ENCODE peak calls at places on chromosomes 16 and 17, in five cellular contexts. V is cardiac muscle cell, G is HCT116, S is psoas muscle, K is ascending aorta. F is an unnamed sample. For H3K4me1, the result is how much of the 10 kb centered on the place peaks cover.

GRCh38 chr17:65855245-65855644 is 293.8 kb upstream of the AXIN2 start:
- DNase-seq in V (peak), K (no peak), S (no peak), G (peak), F (no peak)

GRCh38 chr17:44970136-44970737 is 2.1 kb upstream of the C1QL1 start:
- DNase-seq in S (no peak), V (peak), K (no peak), G (no peak), F (peak)

GRCh38 chr17:43456661-43457361 is 27.0 kb upstream of the DHX8 start:
- DNase-seq in V (peak), K (no peak), S (peak), G (no peak), F (no peak)

GRCh38 chr16:81888520-81889394 is 109.7 kb downstream of the PLCG2 start:
- DNase-seq in V (peak), K (no peak), G (no peak), S (no peak), F (no peak)

GRCh38 chr17:75832652-75833400 is 11.4 kb downstream of the UNC13D start:
- DNase-seq in S (no peak), K (no peak), G (no peak), V (no peak), F (no peak)

GRCh38 chr16:3638916-3639644 is 15.4 kb upstream of the DNASE1 start:
- DNase-seq in G (no peak), V (no peak), K (peak), S (no peak), F (no peak)

GRCh38 chr17:2266045-2266864 is 37.3 kb downstream of the SMG6 start:
- DNase-seq in G (no peak), S (no peak), V (no peak), K (peak), F (no peak)

GRCh38 chr16:12252616-12253015 is 276.1 kb downstream of the SNX29 start:
- DNase-seq in S (no peak), G (no peak), K (no peak), V (no peak), F (no peak)

GRCh38 chr16:66502020-66502913 is 47.7 kb downstream of the TK2 start:
- DNase-seq in G (no peak), K (peak), V (peak), S (peak), F (no peak)

GRCh38 chr17:21127508-21128077 is 829 bp downstream of the DHRS7B start:
- DNase-seq in S (no peak), K (no peak), G (no peak), V (peak), F (no peak)

GRCh38 chr16:66476328-66477027 is 49.4 kb downstream of the BEAN1 start:
- DNase-seq in S (no peak), G (no peak), V (peak), K (peak), F (peak)

GRCh38 chr17:47987240-47987835 is 16.4 kb downstream of the CDK5RAP3 start:
- DNase-seq in K (no peak), S (no peak), V (no peak), G (no peak), F (peak)

GRCh38 chr16:68927016-68927415 is 83.7 kb downstream of the TANGO6 start:
- DNase-seq in V (no peak), K (no peak), S (no peak), G (no peak), F (no peak)

GRCh38 chr16:11006666-11007065 is 62.3 kb downstream of the CLEC16A start:
- DNase-seq in K (no peak), V (no peak), G (no peak), S (no peak), F (no peak)

GRCh38 chr17:45366691-45367090 is 49.9 kb upstream of the MAP3K14 start:
- DNase-seq in G (no peak), K (peak), S (no peak), V (no peak), F (no peak)

GRCh38 chr17:45675012-45675411 is 109.1 kb upstream of the CRHR1 start:
- DNase-seq in K (no peak), S (no peak), G (no peak), V (no peak), F (no peak)

GRCh38 chr17:75487351-75488070 is 27.8 kb downstream of the CASKIN2 start:
- DNase-seq in S (peak), G (no peak), V (peak), K (no peak), F (no peak)

GRCh38 chr17:42751628-42752027 is 6.8 kb upstream of the EZH1 start:
- DNase-seq in K (no peak), V (peak), S (no peak), G (no peak), F (no peak)

GRCh38 chr16:13973321-13974023 is 53.5 kb downstream of the ERCC4 start:
- DNase-seq in G (no peak), K (no peak), V (no peak), S (no peak), F (no peak)

GRCh38 chr16:11078812-11079459 is 134.6 kb downstream of the CLEC16A start:
- DNase-seq in V (peak), K (no peak), G (no peak), S (no peak), F (no peak)

GRCh38 chr17:1107777-1108559 is 71.8 kb downstream of the ABR start:
- DNase-seq in S (no peak), G (no peak), V (no peak), K (peak), F (no peak)

GRCh38 chr16:86680137-86680536 is 101.8 kb downstream of the FOXL1 start:
- DNase-seq in V (peak), S (no peak), G (no peak), K (peak), F (no peak)

GRCh38 chr17:57622886-57623433 is 122.1 kb downstream of the CCDC182 start:
- DNase-seq in K (no peak), G (no peak), S (no peak), V (peak), F (no peak)

GRCh38 chr17:5123343-5124124 is 7.7 kb downstream of the USP6 start:
- DNase-seq in S (no peak), G (no peak), V (peak), K (peak), F (no peak)

GRCh38 chr17:54172654-54173316 is 350.1 kb downstream of the KIF2B start:
- DNase-seq in K (no peak), V (peak), G (no peak), S (no peak), F (peak)

GRCh38 chr17:63633742-63634141 is 11.5 kb downstream of the MAP3K3 start:
- DNase-seq in S (no peak), K (no peak), V (no peak), G (no peak), F (no peak)

GRCh38 chr16:9469512-9469911 is 378.1 kb downstream of the HAPSTR1 start:
- DNase-seq in G (no peak), S (no peak), V (peak), K (no peak), F (no peak)

GRCh38 chr16:6265956-6266355 is 1066.7 kb upstream of the RBFOX1 start:
- DNase-seq in K (no peak), G (no peak), S (no peak), V (no peak), F (no peak)

GRCh38 chr17:17351901-17352781 is 49.0 kb downstream of the NT5M start:
- DNase-seq in K (no peak), V (peak), G (no peak), S (peak), F (no peak)

GRCh38 chr17:35313875-35314409 is 59.5 kb downstream of the SLFN11 start:
- DNase-seq in V (no peak), K (peak), G (no peak), S (peak), F (no peak)

GRCh38 chr17:7413346-7413985 is 5.8 kb downstream of the NLGN2 start:
- DNase-seq in V (peak), S (no peak), K (no peak), G (no peak), F (no peak)

GRCh38 chr16:5820472-5820871 is 722.9 kb upstream of the EEF2KMT start:
- DNase-seq in S (no peak), K (no peak), G (no peak), V (no peak), F (no peak)

DNA sequence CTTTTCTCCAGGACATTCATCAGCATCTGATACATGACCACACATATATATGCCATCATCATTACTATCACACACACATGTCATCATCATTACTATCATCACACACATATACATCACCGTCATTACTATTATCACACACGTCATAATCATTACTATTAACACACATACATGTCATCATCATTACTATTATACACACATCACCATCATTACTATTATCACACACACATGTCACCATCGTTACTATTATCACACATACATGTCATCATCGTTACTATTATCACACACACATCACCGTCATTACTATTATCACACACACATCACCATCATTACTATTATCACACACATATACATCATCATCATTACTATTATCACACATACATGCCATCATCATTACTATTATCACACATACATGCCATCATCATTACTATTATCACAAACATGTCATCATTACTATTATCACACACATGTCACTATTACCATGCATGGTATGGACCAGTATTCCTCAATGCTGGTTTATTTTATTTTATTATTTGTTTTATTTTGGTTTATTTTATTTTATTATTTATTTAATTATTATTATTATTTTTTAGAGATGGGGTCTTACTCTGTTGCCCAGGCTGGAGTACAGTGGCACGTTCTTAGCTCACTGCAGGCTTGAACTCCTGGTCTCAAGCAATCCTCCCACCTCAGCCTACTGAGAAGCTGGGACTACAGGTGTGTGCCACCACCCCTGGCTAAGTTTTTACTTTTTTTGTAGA is 46.3 kb upstream of the CNEP1R1 start:
- DNase-seq in S (no peak), V (no peak), G (no peak), K (no peak), F (no peak)
- H3K4me1 ChIP-seq in S (under half), V (under half), G (under half), K (under half), F (under half)

GRCh38 chr16:1727651-1728624 is 21.9 kb downstream of the MAPK8IP3 start:
- DNase-seq in K (no peak), S (no peak), V (no peak), G (no peak), F (no peak)

GRCh38 chr16:1729026-1729425 is 23.0 kb downstream of the MAPK8IP3 start:
- DNase-seq in G (no peak), V (no peak), K (no peak), S (no peak), F (no peak)

GRCh38 chr16:1731073-1731472 is 25.1 kb downstream of the MAPK8IP3 start:
- DNase-seq in K (no peak), V (no peak), G (no peak), S (no peak), F (no peak)

GRCh38 chr16:1731603-1732002 is 25.6 kb downstream of the MAPK8IP3 start:
- DNase-seq in S (no peak), G (no peak), K (no peak), V (no peak), F (no peak)

DNA sequence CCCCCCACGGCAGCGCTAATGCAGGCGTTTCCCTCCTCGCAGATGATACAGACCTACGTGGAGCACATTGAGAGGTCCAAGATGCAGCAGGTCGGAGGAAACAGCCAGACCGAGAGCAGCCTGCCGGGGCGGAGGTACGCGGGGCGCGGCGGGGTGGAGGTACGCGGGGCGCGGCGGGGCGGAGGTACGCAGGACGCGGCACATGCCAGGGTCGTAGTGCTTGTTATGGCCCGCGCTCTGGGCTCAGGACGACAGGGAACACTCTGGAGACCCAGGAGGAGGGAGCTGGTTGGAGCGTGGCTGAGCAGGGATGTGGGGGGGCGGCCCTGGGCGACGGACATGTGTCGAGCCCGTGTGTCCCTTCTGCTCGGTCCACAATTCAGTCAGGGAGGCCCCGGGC is 23.4 kb downstream of the MAPK8IP3 start:
- DNase-seq in K (no peak), S (no peak), V (no peak), G (no peak), F (no peak)
- H3K4me3 ChIP-seq in K (no peak), S (no peak), V (no peak), G (no peak), F (no peak)

DNA sequence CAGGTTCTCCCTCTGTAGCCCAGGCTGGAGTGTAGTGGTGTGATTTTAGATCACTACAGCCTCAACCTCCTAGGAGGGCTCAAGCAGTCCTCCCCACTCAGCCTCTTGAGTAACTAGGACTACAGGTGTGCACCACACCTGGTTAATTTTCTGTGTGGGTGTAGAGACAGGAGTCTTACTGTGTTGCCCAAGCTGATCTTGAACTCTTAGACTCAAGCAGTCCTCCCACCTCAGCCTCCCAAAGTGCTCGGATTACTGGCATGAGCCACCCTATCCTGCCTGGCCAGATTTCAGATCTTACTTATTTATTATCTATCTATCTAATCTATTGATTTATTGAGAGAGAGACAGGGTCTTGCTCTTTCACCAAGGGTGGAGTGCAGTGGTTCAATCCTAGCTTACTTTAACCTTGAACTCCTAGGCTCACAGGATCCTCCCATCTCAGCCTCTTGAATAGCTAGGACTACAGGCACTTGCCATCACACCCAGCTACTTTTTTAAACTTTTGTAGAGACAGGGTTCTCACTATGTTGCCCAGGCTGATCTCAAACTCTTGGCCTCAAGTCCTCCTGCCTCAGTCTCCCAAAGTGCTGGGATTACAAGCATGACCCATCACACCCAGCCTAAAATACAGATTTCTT is 61.8 kb downstream of the TUBD1 start:
- DNase-seq in V (no peak), G (no peak), K (no peak), S (no peak), F (no peak)
- H3K4me1 ChIP-seq in V (under half), G (half or more), K (under half), S (under half), F (under half)

DNA sequence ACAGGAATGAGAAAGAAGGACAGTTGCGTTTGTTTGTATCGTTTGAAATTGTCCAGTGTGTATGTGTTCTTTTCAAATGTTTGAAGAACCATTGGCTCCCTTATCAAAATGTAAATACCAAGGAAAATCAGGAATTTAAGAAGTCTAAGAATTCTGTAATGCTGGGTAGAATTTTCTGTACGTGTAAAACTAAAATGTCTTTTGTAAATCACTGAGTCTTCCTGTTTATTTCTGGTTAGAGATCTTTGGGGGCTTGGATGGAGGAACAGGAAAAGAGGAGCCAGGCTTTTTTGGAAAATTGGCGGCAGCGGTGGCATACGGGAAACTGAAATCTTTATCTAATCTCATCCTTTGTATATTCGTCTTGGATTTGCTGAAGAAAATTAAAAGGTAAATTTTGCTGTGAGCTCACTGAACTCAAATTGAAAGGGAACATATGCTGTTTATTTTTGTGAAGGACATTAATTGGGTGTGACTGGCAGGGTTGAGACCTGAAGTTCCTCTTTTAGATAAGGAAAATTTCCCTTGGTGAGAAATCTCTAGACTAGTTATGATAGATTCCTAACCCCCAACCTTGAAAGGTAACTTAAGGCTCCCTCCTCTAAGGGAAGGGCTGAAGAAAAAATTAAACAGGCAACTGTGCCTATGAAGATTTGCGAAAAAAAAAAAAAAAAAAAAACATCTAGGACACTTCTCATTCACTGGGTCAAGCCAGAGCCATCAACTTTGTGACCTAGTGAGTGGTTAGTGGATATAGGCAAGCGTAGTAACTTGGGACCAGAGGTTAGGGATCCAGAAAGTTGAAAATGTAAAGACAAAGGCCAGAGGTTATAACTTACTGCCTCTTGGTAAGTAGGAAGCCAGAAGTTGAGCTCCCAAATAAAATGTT is 10.8 kb downstream of the TAT start:
- DNase-seq in S (no peak), G (no peak), V (no peak), K (no peak), F (no peak)
- H3K4me3 ChIP-seq in S (no peak), G (peak), V (no peak), K (no peak), F (no peak)

DNA sequence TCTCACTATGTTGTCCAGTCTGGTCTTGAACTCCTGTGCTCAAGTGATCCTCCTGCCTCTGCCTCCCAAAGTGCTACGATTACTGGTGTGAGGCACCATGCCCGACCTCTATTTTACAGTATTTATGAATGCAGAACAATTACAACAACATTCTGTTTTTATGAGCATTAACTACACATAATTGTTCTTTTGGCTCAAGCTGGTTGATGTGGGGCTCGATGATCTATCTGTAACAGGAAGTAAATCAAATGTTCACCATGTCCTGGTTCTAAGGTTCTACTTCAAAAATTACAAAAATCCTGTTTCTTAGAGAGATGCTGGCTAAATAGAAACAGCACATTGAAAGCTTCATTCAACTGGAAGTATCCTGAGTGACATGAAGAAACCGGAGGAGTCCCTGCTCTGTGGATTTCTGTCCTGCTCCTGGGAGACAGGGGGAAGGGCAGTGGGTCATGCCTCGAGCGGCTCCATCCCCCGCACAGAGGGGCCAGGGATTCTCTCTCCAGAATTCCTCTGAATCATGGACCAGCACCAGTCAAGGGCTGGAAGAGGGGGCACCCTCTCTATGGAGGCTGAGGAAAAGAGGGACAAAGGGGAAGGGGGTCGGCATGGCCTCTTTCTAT is 31.5 kb downstream of the FA2H start:
- DNase-seq in V (no peak), G (no peak), K (no peak), S (no peak), F (no peak)
- H3K4me1 ChIP-seq in V (under half), G (half or more), K (under half), S (under half), F (under half)

DNA sequence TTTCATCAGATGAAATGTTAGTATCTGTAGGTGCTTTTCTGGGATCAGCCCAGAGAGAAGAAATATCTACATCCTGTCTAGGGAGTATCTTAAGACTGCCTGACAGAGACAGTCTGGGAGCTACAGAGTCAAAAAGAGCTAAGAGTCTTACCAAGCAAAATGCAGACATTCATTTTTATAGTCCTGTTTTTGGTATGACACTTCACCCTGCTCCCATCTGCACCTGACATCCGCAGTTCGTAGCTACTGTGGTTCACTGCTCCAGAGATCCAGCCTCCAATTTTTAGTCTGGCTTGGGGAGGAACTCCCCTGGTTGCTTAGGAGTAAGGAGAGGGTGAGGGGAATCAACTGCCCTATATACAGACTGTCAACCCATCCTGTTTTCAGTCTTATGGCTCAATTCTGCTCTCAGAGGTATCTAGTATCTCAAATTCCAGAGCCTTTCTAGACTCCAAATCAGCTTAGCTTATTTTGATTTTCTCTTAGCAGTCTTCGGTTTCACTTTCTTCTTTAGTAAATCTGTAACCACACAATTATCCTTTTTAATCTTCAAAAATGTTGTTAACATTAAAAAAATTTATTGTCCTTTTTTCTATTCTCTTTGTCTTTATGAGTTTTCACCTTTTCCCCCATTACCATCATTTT is 97.8 kb downstream of the TMEM100 start:
- DNase-seq in G (no peak), S (no peak), K (no peak), V (no peak), F (no peak)
- H3K4me3 ChIP-seq in G (no peak), S (no peak), K (no peak), V (no peak), F (no peak)

F was measured in HAP-1.